ENCODE peak calls at places on chromosome 15, in four cellular contexts. Q is mammary epithelial cell; B is uterus; M is CD8-positive, alpha-beta T cell. Z is an unnamed sample. For H3K27me3, the result is how much of the 10 kb centered on the place peaks cover.

GRCh38 chr15:77336006-77336405 is 83.9 kb downstream of the PEAK1 start:
- DNase-seq in Q (peak), B (no peak), M (no peak), Z (no peak)

GRCh38 chr15:28943146-28943545 is 57.4 kb downstream of the APBA2 start:
- DNase-seq in Q (no peak), B (no peak), M (no peak), Z (no peak)

GRCh38 chr15:44092221-44092620 is 102.8 kb downstream of the FRMD5 start:
- DNase-seq in Q (peak), B (no peak), M (no peak), Z (peak)

GRCh38 chr15:81015595-81016252 is 15.0 kb downstream of the TLNRD1 start:
- DNase-seq in Q (no peak), B (no peak), M (no peak), Z (no peak)

GRCh38 chr15:21261396-21261964 is 178.8 kb downstream of the POTEB3 start:
- DNase-seq in Q (peak), B (peak), M (peak), Z (no peak)

GRCh38 chr15:60004019-60004845 is at the start of gene FOXB1:
- DNase-seq in Q (no peak), B (no peak), M (no peak), Z (no peak)

GRCh38 chr15:78315686-78316085 is 16.3 kb upstream of the SKIC8 start:
- DNase-seq in Q (no peak), B (no peak), M (no peak), Z (no peak)

GRCh38 chr15:43516801-43517353 is 531 bp upstream of the MAP1A start:
- DNase-seq in Q (no peak), B (no peak), M (no peak), Z (no peak)

GRCh38 chr15:101543926-101544490 is 54.5 kb upstream of the PCSK6 start:
- DNase-seq in Q (no peak), B (no peak), M (no peak), Z (no peak)

GRCh38 chr15:100866386-100867330 is 13.0 kb upstream of the ALDH1A3 start:
- DNase-seq in Q (no peak), B (no peak), M (no peak), Z (no peak)

GRCh38 chr15:38496151-38496550 is 42.2 kb downstream of the FAM98B start:
- DNase-seq in Q (no peak), B (no peak), M (no peak), Z (no peak)

GRCh38 chr15:36390491-36390890 is 188.9 kb upstream of the CDIN1 start:
- DNase-seq in Q (no peak), B (no peak), M (no peak), Z (no peak)

GRCh38 chr15:60573936-60574335 is 95.0 kb upstream of the ICE2 start:
- DNase-seq in Q (no peak), B (no peak), M (peak), Z (no peak)

GRCh38 chr15:80801891-80802680 is 22.9 kb downstream of the CEMIP start:
- DNase-seq in Q (no peak), B (no peak), M (no peak), Z (peak)

GRCh38 chr15:79431636-79432344 is at the start of gene MINAR1:
- DNase-seq in Q (peak), B (no peak), M (no peak), Z (peak)

GRCh38 chr15:101267320-101268104 is 9.8 kb downstream of the SELENOS start:
- DNase-seq in Q (peak), B (peak), M (no peak), Z (no peak)

GRCh38 chr15:50675524-50676144 is 11.0 kb downstream of the TRPM7 start:
- DNase-seq in Q (peak), B (no peak), M (no peak), Z (peak)

GRCh38 chr15:78243491-78243941 is 9.2 kb upstream of the ACSBG1 start:
- DNase-seq in Q (peak), B (no peak), M (no peak), Z (peak)

GRCh38 chr15:101016581-101016980 is 97.4 kb downstream of the LRRK1 start:
- DNase-seq in Q (no peak), B (no peak), M (no peak), Z (no peak)

GRCh38 chr15:75842722-75843617 is at the start of gene UBE2Q2:
- DNase-seq in Q (peak), B (peak), M (peak), Z (peak)

GRCh38 chr15:61205427-61205826 is 23.7 kb downstream of the RORA start:
- DNase-seq in Q (peak), B (no peak), M (no peak), Z (no peak)

GRCh38 chr15:63601727-63602185 is 4.6 kb downstream of the FBXL22 start:
- DNase-seq in Q (no peak), B (no peak), M (no peak), Z (no peak)
- TF ChIP-seq CTCF in Q (no peak), B (no peak), M (no peak), Z (no peak)

DNA sequence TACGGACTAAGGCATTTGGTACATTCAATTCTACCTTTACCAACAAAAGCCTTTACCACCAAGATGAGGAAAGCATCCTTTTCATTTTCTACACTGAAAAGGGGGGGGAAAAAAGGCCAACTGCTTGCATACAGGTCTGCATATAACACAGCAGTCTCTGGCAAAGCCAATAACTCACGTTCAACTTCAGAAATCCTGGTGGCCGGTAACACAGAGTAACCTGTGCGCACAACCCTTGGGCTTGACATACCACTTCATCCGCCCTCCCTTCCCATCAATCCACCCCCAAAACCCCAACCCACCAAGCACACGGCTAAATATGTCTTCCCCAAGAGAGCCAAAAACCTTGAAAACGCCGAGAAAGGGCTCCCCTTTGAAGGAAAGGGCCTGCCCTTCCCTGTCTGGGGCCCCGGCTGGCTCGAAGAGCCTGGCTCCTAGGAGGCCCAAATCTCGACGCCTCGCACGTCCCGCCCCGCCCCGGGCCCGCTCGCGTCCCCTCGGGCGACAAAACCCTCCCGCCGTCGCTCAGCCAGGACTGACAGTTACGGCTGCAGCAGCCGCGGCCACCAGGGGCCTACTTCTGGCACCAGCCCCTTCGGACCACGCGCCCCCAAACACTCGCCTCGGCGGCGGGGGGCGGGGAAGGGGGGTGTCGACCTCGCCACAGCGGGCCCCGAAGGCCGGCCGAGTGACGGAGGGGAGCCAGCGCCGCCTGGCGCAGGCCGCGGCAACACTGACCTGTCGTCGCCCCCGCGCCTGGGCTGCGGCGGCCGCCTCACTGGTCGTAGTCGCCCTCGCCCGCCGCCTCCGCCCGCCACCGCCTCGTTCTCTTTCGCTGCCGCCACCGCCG is 848 bp downstream of the UBE3A start:
- DNase-seq in Q (peak), B (peak), M (peak), Z (peak)
- H3K4me3 ChIP-seq in Q (peak), B (peak), M (peak), Z (peak)

GRCh38 chr15:32722126-32722525 is 4.3 kb downstream of the GREM1 start:
- DNase-seq in Q (no peak), B (no peak), M (no peak), Z (no peak)

GRCh38 chr15:32718082-32718821 is 448 bp downstream of the GREM1 start:
- DNase-seq in Q (peak), B (no peak), M (no peak), Z (no peak)

GRCh38 chr15:32718822-32719716 is 1.3 kb downstream of the GREM1 start:
- DNase-seq in Q (peak), B (no peak), M (no peak), Z (no peak)

GRCh38 chr15:32723171-32723948 is 5.6 kb downstream of the GREM1 start:
- DNase-seq in Q (no peak), B (no peak), M (no peak), Z (no peak)

GRCh38 chr15:32721594-32721993 is 3.8 kb downstream of the GREM1 start:
- DNase-seq in Q (no peak), B (no peak), M (no peak), Z (no peak)
- H3K27me3 ChIP-seq in Q (under half), B (under half), M (under half), Z (under half)

DNA sequence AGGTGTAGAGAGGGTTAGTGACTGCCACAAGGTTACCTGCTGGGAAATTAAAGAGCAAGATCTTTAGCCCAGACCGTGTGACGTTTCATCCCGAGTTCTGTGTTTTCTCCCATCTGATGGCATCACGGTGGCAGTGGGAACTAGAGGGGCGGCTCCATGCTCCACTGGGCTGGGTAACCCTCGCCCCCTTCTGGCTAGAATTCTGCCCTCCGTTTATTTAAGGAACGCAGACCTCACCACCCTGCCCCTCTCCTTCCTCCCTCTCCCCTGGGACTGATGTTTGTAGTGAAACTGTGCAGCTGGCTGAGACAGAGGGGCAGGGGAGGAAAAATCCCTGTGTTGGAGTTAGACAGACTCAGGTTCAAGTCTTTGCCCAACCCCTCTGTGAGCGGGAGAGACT is 65.6 kb downstream of the ITGA11 start:
- DNase-seq in Q (no peak), B (no peak), M (no peak), Z (no peak)
- TF ChIP-seq CTCF in Q (no peak), B (no peak), M (no peak), Z (no peak)

GRCh38 chr15:89578146-89578545 is 2.9 kb downstream of the TICRR start:
- DNase-seq in Q (no peak), B (no peak), M (no peak), Z (no peak)
- H3K4me3 ChIP-seq in Q (no peak), B (no peak), M (no peak), Z (no peak)

GRCh38 chr15:65339436-65339835 is 35.0 kb downstream of the RNU5B-1 start:
- DNase-seq in Q (no peak), B (no peak), M (no peak), Z (no peak)

GRCh38 chr15:65338366-65338765 is 33.9 kb downstream of the RNU5B-1 start:
- DNase-seq in Q (no peak), B (no peak), M (no peak), Z (no peak)

GRCh38 chr15:65338823-65339222 is 34.3 kb downstream of the RNU5B-1 start:
- DNase-seq in Q (no peak), B (no peak), M (no peak), Z (no peak)

GRCh38 chr15:65337436-65338070 is 33.1 kb downstream of the RNU5B-1 start:
- DNase-seq in Q (no peak), B (no peak), M (no peak), Z (no peak)

GRCh38 chr15:65339926-65340325 is 35.4 kb downstream of the RNU5B-1 start:
- DNase-seq in Q (no peak), B (no peak), M (no peak), Z (no peak)
- H3K27me3 ChIP-seq in Q (under half), B (under half), M (under half), Z (under half)

GRCh38 chr15:42371125-42371524 is 11.8 kb downstream of the CAPN3 start:
- DNase-seq in Q (no peak), B (no peak), M (no peak), Z (no peak)
- TF ChIP-seq CTCF in Q (no peak), B (no peak), M (no peak), Z (no peak)

DNA sequence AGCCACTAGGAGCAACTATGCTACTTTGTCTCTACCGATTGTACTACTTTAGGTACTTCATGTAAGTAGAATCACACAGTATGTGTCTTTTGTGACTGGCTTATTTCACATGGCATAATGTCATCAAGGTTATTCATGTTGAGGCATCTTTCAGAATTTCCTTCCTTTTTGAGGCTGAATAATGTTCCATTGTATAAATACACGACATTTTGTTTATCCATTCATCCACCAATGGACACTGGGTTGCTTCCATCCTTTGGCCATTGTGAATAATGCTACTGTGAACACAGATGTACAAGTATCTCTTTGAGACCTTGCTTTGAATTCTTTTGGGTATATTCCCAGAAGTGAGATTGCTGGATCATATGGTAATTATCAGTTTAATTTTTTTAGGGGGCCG is 29.2 kb downstream of the MYO5A start:
- DNase-seq in Q (no peak), B (no peak), M (no peak), Z (no peak)
- H3K4me3 ChIP-seq in Q (no peak), B (no peak), M (no peak), Z (no peak)

DNA sequence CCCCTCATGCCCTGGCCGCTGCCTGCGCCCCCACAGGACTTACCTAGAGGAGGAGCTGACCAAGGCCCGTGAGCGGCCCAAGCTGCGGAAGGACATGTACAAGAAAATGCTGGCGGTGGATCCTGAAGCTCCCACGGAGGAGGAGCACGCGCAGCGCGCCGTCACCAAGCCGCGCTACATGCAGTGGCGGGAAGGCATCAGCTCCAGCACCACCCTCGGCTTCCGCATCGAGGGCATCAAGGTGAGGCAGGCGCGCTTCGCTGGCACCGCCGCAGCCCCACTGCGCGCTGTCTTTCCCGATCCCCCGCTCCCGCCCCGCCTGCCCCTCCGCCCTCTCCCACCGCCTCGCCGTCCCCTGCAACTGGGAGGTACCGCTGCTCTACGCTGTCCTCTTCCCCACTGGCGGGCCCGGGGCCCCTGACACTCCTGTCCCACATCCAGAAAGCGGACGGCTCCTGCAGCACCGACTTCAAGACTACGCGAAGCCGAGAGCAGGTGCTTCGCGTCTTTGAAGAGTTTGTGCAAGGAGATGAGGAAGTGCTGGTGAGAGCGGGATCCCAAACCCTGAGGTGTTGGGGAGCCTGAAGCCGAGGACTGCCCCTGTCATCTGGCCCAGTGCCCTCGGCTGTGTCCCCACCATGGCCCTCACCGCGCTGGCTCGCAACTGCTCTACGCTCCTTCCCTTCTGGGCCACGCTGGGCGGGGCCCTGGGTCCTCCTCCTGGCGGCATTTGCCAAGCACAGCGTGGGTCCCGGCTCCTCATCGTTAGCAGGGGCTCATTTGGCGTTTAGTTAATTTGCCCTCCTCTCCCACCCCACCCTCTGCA is 8.5 kb downstream of the ITPKA start:
- DNase-seq in Q (no peak), B (no peak), M (peak), Z (no peak)
- H3K27me3 ChIP-seq in Q (under half), B (under half), M (under half), Z (under half)

GRCh38 chr15:31571676-31572075 is 245.0 kb downstream of the KLF13 start:
- DNase-seq in Q (no peak), B (no peak), M (no peak), Z (no peak)
- TF ChIP-seq CTCF in Q (no peak), B (no peak), M (no peak), Z (peak)